ENCODE peak calls at places on chromosomes 6 and 20, in eight cellular contexts. B, K, S, I, Z, A, T and R are unnamed samples.

GRCh38 chr6:115444079-115444478 is 616.6 kb downstream of the FRK start:
- DNase-seq in B (no peak), K (no peak), S (no peak), I (no peak), Z (no peak), A (no peak), T (no peak), R (no peak)

GRCh38 chr6:11016452-11016851 is 27.7 kb downstream of the ELOVL2 start:
- DNase-seq in B (no peak), K (no peak), S (no peak), I (no peak), Z (no peak), A (no peak), T (no peak), R (no peak)

GRCh38 chr20:49043000-49043399 is 3.1 kb upstream of the CSE1L start:
- DNase-seq in B (no peak), K (no peak), S (no peak), I (no peak), Z (no peak), A (no peak), T (no peak), R (no peak)

GRCh38 chr6:16136536-16137450 is 7.9 kb downstream of the MYLIP start:
- DNase-seq in B (no peak), K (no peak), S (no peak), I (no peak), Z (peak), A (no peak), T (peak), R (peak)

GRCh38 chr6:39263299-39264037 is 34.2 kb upstream of the KCNK5 start:
- DNase-seq in B (no peak), K (no peak), S (no peak), I (peak), Z (no peak), A (no peak), T (no peak), R (no peak)

GRCh38 chr6:55410674-55411073 is 83.4 kb downstream of the GFRAL start:
- DNase-seq in B (no peak), K (no peak), S (no peak), I (no peak), Z (no peak), A (no peak), T (no peak), R (no peak)

GRCh38 chr20:5809495-5809894 is 59.3 kb downstream of the SHLD1 start:
- DNase-seq in B (no peak), K (no peak), S (no peak), I (no peak), Z (no peak), A (no peak), T (no peak), R (no peak)

GRCh38 chr6:90500458-90500857 is 86.4 kb downstream of the MAP3K7 start:
- DNase-seq in B (no peak), K (no peak), S (no peak), I (no peak), Z (no peak), A (no peak), T (no peak), R (no peak)

GRCh38 chr20:5657190-5657872 is 92.9 kb upstream of the SHLD1 start:
- DNase-seq in B (no peak), K (no peak), S (no peak), I (peak), Z (peak), A (no peak), T (no peak), R (no peak)

GRCh38 chr6:162363757-162364156 is 363.8 kb downstream of the PRKN start:
- DNase-seq in B (no peak), K (no peak), S (no peak), I (peak), Z (no peak), A (no peak), T (no peak), R (no peak)

GRCh38 chr6:150514806-150515362 is 84.8 kb upstream of the PLEKHG1 start:
- DNase-seq in B (no peak), K (peak), S (no peak), I (no peak), Z (no peak), A (no peak), T (no peak), R (no peak)

GRCh38 chr6:170529839-170530520 is 23.1 kb downstream of the PSMB1 start:
- DNase-seq in B (peak), K (no peak), S (peak), I (no peak), Z (peak), A (no peak), T (peak), R (peak)

GRCh38 chr6:71419217-71419953 is 130.8 kb downstream of the OGFRL1 start:
- DNase-seq in B (no peak), K (no peak), S (no peak), I (no peak), Z (peak), A (no peak), T (no peak), R (no peak)

GRCh38 chr20:44429017-44429339 is 46.7 kb upstream of the TTPAL start:
- DNase-seq in B (no peak), K (no peak), S (no peak), I (no peak), Z (no peak), A (no peak), T (no peak), R (no peak)

GRCh38 chr6:63509652-63510352 is 62.5 kb upstream of the LOC128125822 start:
- DNase-seq in B (no peak), K (no peak), S (no peak), I (no peak), Z (no peak), A (no peak), T (no peak), R (peak)
- TF ChIP-seq POLR2AphosphoS5 in B (no peak), K (no peak), S (no peak), I (no peak), Z (no peak), A (no peak), T (no peak), R (peak)

DNA sequence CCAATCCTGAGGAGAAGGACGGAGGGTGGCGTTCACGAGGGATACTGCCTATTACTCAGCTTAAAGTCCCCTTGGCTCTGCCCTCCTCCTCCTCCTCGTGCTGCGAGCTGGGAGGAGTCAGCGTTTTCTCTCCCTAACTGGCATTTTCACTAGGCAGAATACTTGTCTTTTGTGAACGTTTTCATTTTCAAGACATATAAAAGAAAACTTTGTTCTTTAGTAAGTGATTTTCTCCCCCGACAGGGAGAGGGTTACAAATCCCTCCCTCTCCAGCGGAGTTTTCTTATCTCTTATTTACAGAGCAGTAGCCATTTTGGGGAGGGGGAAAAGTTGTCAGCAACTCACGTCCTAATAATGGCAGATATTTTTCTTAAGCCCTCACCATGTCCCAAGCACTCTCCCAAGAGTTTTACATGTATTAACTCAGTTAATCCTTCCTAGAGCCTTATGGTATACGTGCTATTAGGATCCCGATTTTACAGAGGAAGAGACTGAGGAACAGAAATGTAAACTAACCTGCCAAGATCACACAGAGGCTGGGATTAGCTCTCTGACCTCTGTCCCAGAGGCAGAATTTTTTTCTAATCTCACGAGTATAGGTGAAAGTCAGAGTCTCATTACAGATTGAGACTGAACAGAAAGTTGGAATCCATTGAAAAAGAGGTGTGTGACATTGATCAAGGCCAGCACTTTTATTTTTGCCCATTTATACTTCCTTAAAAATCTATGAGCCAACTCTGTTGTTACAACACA is 30.0 kb upstream of the ZNF217 start:
- DNase-seq in B (no peak), K (no peak), S (peak), I (no peak), Z (peak), A (no peak), T (no peak), R (peak)
- TF ChIP-seq POLR2AphosphoS5 in B (peak), K (peak), S (peak), I (peak), Z (peak), A (peak), T (peak), R (peak)

DNA sequence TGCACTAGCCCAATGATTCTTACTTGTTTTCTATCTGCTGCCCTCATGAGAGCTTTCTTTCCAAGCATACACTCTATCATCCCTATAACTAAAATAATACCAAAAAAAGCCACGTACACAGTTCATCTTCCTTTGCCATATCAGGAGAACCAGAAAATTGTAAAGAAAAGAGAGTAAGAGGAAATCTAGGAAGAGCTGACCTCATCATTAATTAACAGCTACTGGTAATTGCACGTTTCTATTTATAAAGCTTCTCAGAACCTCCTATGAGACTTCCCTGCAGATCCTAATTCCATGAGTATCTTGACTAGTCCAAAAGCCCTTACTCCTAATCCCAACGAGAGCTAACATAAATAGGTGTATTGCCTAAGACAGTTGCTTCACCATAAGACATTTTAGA is 191.5 kb upstream of the RNF217 start:
- DNase-seq in B (no peak), K (no peak), S (no peak), I (no peak), Z (no peak), A (no peak), T (no peak), R (no peak)
- TF ChIP-seq POLR2AphosphoS5 in B (no peak), K (no peak), S (no peak), I (no peak), Z (no peak), A (no peak), T (no peak), R (no peak)

GRCh38 chr6:31680841-31681671 is at the start of gene LY6G5C:
- DNase-seq in B (peak), K (peak), S (no peak), I (peak), Z (peak), A (peak), T (peak), R (peak)
- TF ChIP-seq POLR2AphosphoS5 in B (peak), K (peak), S (no peak), I (no peak), Z (peak), A (no peak), T (peak), R (peak)

GRCh38 chr6:30944051-30944450 is 3.3 kb downstream of the MUCL3 start:
- DNase-seq in B (no peak), K (no peak), S (no peak), I (no peak), Z (no peak), A (no peak), T (no peak), R (no peak)

GRCh38 chr6:30939473-30939872 is 1.3 kb upstream of the MUCL3 start:
- DNase-seq in B (no peak), K (no peak), S (no peak), I (no peak), Z (no peak), A (no peak), T (no peak), R (peak)

GRCh38 chr6:30945281-30945680 is 4.5 kb downstream of the MUCL3 start:
- DNase-seq in B (no peak), K (no peak), S (no peak), I (no peak), Z (no peak), A (no peak), T (no peak), R (no peak)

GRCh38 chr6:30940361-30941001 is at the start of gene MUCL3:
- DNase-seq in B (no peak), K (no peak), S (no peak), I (no peak), Z (no peak), A (no peak), T (no peak), R (peak)

DNA sequence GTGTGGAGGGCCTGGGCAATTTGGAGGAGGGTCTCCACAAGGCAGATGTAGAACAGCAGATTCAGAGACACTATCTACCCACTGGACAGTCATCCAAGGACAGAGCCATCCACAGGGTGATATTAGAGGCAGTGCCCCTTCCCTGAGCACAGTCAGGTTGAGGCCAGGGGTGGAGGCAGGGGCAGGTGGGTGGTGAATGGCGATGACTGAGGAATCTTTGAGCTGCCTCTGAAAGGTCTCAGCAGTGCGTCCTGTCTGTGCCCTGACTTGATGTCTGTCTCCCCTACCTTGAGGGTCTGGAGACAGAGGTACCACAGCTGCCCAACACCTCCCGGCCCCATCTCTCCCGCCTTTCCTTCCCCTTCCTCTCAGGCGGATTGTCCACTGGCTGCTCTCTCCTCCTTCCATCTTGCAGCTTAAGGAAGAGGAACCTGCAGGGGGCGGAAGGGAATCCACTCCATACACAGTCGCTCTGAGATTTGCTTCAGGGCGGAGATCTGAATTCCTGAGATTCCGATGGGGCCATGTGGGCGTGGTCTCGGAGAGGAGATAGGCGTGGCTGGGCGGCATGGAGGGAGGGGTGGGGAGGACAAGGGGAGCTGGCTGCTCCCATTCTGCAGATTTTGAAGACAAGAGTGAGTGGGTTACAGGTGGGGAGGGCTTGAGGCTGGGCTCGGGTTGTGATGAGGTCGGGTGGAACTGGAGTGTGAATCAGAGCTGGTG is 1.7 kb downstream of the MUCL3 start:
- DNase-seq in B (peak), K (no peak), S (no peak), I (peak), Z (peak), A (no peak), T (peak), R (peak)
- TF ChIP-seq POLR2AphosphoS5 in B (no peak), K (no peak), S (no peak), I (no peak), Z (no peak), A (no peak), T (peak), R (peak)

DNA sequence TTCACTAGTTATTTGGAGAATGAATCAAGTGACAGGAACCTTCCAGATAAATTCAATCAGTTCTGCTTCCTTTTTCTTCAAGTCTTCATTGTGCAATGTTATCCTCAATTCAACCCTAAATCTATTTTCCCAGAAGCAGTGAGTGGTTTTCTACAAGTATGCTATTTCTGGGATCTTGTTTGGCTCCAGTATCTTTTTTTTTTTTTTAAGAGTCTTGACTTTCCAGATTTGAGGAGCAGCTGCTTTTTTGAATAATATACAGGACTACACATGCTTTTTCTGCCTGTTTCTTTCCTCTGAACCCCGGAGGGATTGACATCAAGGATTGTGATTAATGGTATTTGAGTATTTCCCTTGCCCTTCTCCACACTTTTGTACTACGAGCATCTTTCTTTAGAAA is 339.2 kb upstream of the JAG1 start:
- DNase-seq in B (no peak), K (no peak), S (no peak), I (no peak), Z (no peak), A (no peak), T (no peak), R (no peak)
- TF ChIP-seq POLR2AphosphoS5 in B (no peak), K (no peak), S (no peak), I (no peak), Z (no peak), A (no peak), T (no peak), R (no peak)